ENCODE peak calls at places on chromosomes 3 and 15, in seven cellular contexts. F is NCI-H446; R is ureter; X is lower lobe of right lung; Q is dorsolateral prefrontal cortex; M is activated T-cell treated with anti-CD3 and anti-CD28 coated beads, Interleukin-2, amount 50 U/mL, for 1 hour; U is left kidney. B is an unnamed sample.

GRCh38 chr15:20358066-20358780 is 183.4 kb downstream of the GOLGA6L6 start:
- DNase-seq in Q (no peak), R (peak; percentile 50), F (no peak), M (peak; percentile 21), U (peak; percentile 15), X (peak; percentile 66), B (no peak)

GRCh38 chr3:30751610-30752299 is 142.7 kb downstream of the GADL1 start:
- DNase-seq in X (no peak), F (no peak), R (no peak), U (peak; percentile 72), Q (no peak), M (peak; percentile 66), B (peak; percentile 47)

GRCh38 chr15:49888341-49888693 is 230.7 kb downstream of the ATP8B4 start:
- DNase-seq in F (no peak), U (no peak), Q (no peak), M (no peak), X (no peak), R (no peak), B (no peak)

GRCh38 chr3:171018151-171018935 is 8.2 kb downstream of the SLC2A2 start:
- DNase-seq in F (no peak), R (no peak), U (no peak), X (no peak), Q (no peak), M (no peak), B (no peak)

GRCh38 chr15:72489943-72490554 is 15.9 kb downstream of the ARIH1 start:
- DNase-seq in F (no peak), Q (no peak), M (no peak), U (no peak), X (no peak), R (no peak), B (no peak)

GRCh38 chr3:45787551-45787950 is 8.8 kb downstream of the SLC6A20 start:
- DNase-seq in X (no peak), Q (no peak), M (no peak), F (no peak), R (no peak), U (no peak), B (no peak)

GRCh38 chr3:124360626-124361025 is 368.7 kb upstream of the ROPN1 start:
- DNase-seq in M (no peak), U (peak; percentile 60), X (no peak), R (no peak), Q (no peak), F (no peak), B (no peak)

GRCh38 chr3:119628390-119628789 is 30.7 kb downstream of the PLA1A start:
- DNase-seq in X (no peak), F (no peak), M (no peak), U (no peak), Q (no peak), R (no peak), B (no peak)

GRCh38 chr3:67075295-67075694 is 77.2 kb downstream of the KBTBD8 start:
- DNase-seq in X (no peak), F (no peak), R (no peak), M (no peak), U (no peak), Q (no peak), B (no peak)

GRCh38 chr3:175383813-175384212 is 524.7 kb downstream of the NAALADL2 start:
- DNase-seq in F (no peak), Q (no peak), X (no peak), R (no peak), U (no peak), M (no peak), B (no peak)

GRCh38 chr3:138442996-138443395 is 8.6 kb downstream of the ESYT3 start:
- DNase-seq in X (no peak), F (no peak), U (no peak), Q (no peak), R (no peak), M (no peak), B (no peak)

GRCh38 chr3:185439745-185440466 is 58.9 kb downstream of the TMEM41A start:
- DNase-seq in U (no peak), F (peak; percentile 22), R (no peak), M (no peak), X (no peak), Q (no peak), B (no peak)

GRCh38 chr3:44339181-44339741 is 695 bp downstream of the TCAIM start:
- DNase-seq in R (no peak), F (no peak), Q (no peak), U (peak; percentile 36), M (no peak), X (no peak), B (no peak)

GRCh38 chr3:170690133-170690981 is 104.5 kb upstream of the SLC7A14 start:
- DNase-seq in X (peak; percentile 79), U (peak; percentile 76), F (peak; percentile 10), R (peak; percentile 54), Q (peak; percentile 67), M (peak; percentile 34), B (peak; percentile 53)

GRCh38 chr3:143970773-143971366 is 753 bp upstream of the DIPK2A start:
- DNase-seq in R (peak; percentile 46), U (peak; percentile 85), F (peak; percentile 54), Q (peak; percentile 46), M (peak; percentile 60), X (peak; percentile 73), B (no peak)

GRCh38 chr3:192875971-192876565 is 41.6 kb downstream of the MB21D2 start:
- DNase-seq in F (no peak), U (no peak), R (no peak), Q (no peak), M (no peak), X (no peak), B (peak; percentile 46)

GRCh38 chr3:145972851-145973250 is 188.1 kb downstream of the PLOD2 start:
- DNase-seq in X (no peak), U (no peak), M (no peak), R (no peak), Q (no peak), F (no peak), B (no peak)

GRCh38 chr3:161149529-161149928 is 44.4 kb upstream of the B3GALNT1 start:
- DNase-seq in F (no peak), Q (no peak), M (no peak), U (no peak), R (no peak), X (no peak), B (no peak)

GRCh38 chr3:69805491-69805890 is 66.2 kb downstream of the MITF start:
- DNase-seq in X (no peak), R (no peak), U (no peak), Q (no peak), M (no peak), F (no peak), B (no peak)

GRCh38 chr15:32794973-32795372 is 77.2 kb downstream of the GREM1 start:
- DNase-seq in R (no peak), U (no peak), F (no peak), X (no peak), M (no peak), Q (no peak), B (no peak)

GRCh38 chr3:180804871-180805430 is 107.5 kb upstream of the FXR1 start:
- DNase-seq in X (no peak), R (no peak), U (peak; percentile 86), M (no peak), Q (no peak), F (no peak), B (peak; percentile 53)

GRCh38 chr3:12413721-12414255 is 70.5 kb upstream of the TSEN2 start:
- DNase-seq in R (no peak), Q (no peak), X (no peak), M (no peak), F (no peak), U (no peak), B (no peak)

GRCh38 chr3:67484085-67484484 is 170.3 kb downstream of the SUCLG2 start:
- DNase-seq in U (no peak), R (no peak), Q (no peak), X (no peak), M (no peak), F (peak; percentile 25), B (no peak)

GRCh38 chr15:98809273-98809672 is 160.9 kb downstream of the IGF1R start:
- DNase-seq in Q (no peak), F (no peak), X (no peak), R (no peak), M (no peak), U (no peak), B (no peak)

GRCh38 chr3:77699292-77699691 is 659.4 kb downstream of the ROBO2 start:
- DNase-seq in U (peak; percentile 27), F (no peak), Q (no peak), R (no peak), X (no peak), M (no peak), B (no peak)

GRCh38 chr3:166456291-166456690 is 619.1 kb upstream of the BCHE start:
- DNase-seq in U (no peak), R (no peak), X (no peak), F (no peak), Q (no peak), M (no peak), B (peak; percentile 4)

GRCh38 chr3:160921020-160921635 is 165.1 kb downstream of the PPM1L start:
- DNase-seq in U (peak; percentile 64), F (no peak), M (no peak), Q (no peak), R (no peak), X (no peak), B (peak; percentile 48)

GRCh38 chr15:99324700-99325099 is 73.4 kb downstream of the LRRC28 start:
- DNase-seq in Q (no peak), M (no peak), F (no peak), U (no peak), R (no peak), X (no peak), B (no peak)

GRCh38 chr3:149382518-149382917 is 5.1 kb upstream of the TM4SF1 start:
- DNase-seq in R (no peak), M (no peak), X (no peak), F (no peak), U (no peak), Q (no peak), B (peak; percentile 22)

GRCh38 chr3:126208618-126209256 is 28.4 kb upstream of the ALDH1L1 start:
- DNase-seq in M (no peak), Q (no peak), F (peak; percentile 14), U (no peak), X (peak; percentile 78), R (peak; percentile 95), B (peak; percentile 95)

GRCh38 chr15:92705693-92706618 is 50.4 kb upstream of the FAM174B start:
- DNase-seq in M (no peak), U (peak; percentile 27), X (no peak), Q (no peak), F (no peak), R (no peak), B (no peak)

GRCh38 chr3:65751123-65751700 is 287.5 kb downstream of the MAGI1 start:
- DNase-seq in M (no peak), U (peak; percentile 79), R (peak; percentile 44), X (no peak), Q (peak; percentile 72), F (no peak), B (peak; percentile 39)

GRCh38 chr15:85777291-85778106 is 17.2 kb downstream of the KLHL25 start:
- DNase-seq in R (no peak), Q (no peak), X (peak; percentile 74), F (no peak), M (no peak), U (no peak), B (no peak)

GRCh38 chr15:57245130-57245529 is 131.2 kb upstream of the CGNL1 start:
- DNase-seq in Q (no peak), M (no peak), R (no peak), X (no peak), F (no peak), U (peak; percentile 36), B (no peak)

B was measured in kidney tubule cell.